ENCODE peak calls at places on chromosomes 5 and 9, in four cellular contexts. One of them, this sample, is unnamed.
A peak's percentile ranks its signal among the peaks of the same experiment; 100 is the strongest.

GRCh38 chr9:22114956-22115355 is 105.9 kb upstream of the CDKN2B start:
- DNase-seq in type B pancreatic cell: no peak
- DNase-seq in IMR-90: peak; percentile 70
- DNase-seq in stimulated activated CD4-positive, alpha-beta T cell treated with anti-CD3 and anti-CD28 coated beads, Interleukin-1b, Interleukin-23, amount 100 ng/mL, for 1 hour: no peak
- DNase-seq in this sample: no peak

GRCh38 chr5:170389250-170389902 is at the start of gene KCNMB1:
- DNase-seq in type B pancreatic cell: no peak
- DNase-seq in IMR-90: no peak
- DNase-seq in stimulated activated CD4-positive, alpha-beta T cell treated with anti-CD3 and anti-CD28 coated beads, Interleukin-1b, Interleukin-23, amount 100 ng/mL, for 1 hour: no peak
- DNase-seq in this sample: no peak

GRCh38 chr5:151671979-151672378 is 14.7 kb downstream of the SPARC start:
- DNase-seq in type B pancreatic cell: no peak
- DNase-seq in IMR-90: peak; percentile 63
- DNase-seq in stimulated activated CD4-positive, alpha-beta T cell treated with anti-CD3 and anti-CD28 coated beads, Interleukin-1b, Interleukin-23, amount 100 ng/mL, for 1 hour: no peak
- DNase-seq in this sample: no peak

GRCh38 chr9:90065851-90066250 is 461.0 kb downstream of the GADD45G start:
- DNase-seq in type B pancreatic cell: no peak
- DNase-seq in IMR-90: no peak
- DNase-seq in stimulated activated CD4-positive, alpha-beta T cell treated with anti-CD3 and anti-CD28 coated beads, Interleukin-1b, Interleukin-23, amount 100 ng/mL, for 1 hour: no peak
- DNase-seq in this sample: no peak

GRCh38 chr5:39080597-39081204 is 6.5 kb upstream of the RICTOR start:
- DNase-seq in type B pancreatic cell: no peak
- DNase-seq in IMR-90: peak; percentile 73
- DNase-seq in stimulated activated CD4-positive, alpha-beta T cell treated with anti-CD3 and anti-CD28 coated beads, Interleukin-1b, Interleukin-23, amount 100 ng/mL, for 1 hour: no peak
- DNase-seq in this sample: no peak

GRCh38 chr5:16550316-16550952 is 66.4 kb downstream of the RETREG1 start:
- DNase-seq in type B pancreatic cell: no peak
- DNase-seq in IMR-90: peak; percentile 49
- DNase-seq in stimulated activated CD4-positive, alpha-beta T cell treated with anti-CD3 and anti-CD28 coated beads, Interleukin-1b, Interleukin-23, amount 100 ng/mL, for 1 hour: no peak
- DNase-seq in this sample: peak; percentile 55

GRCh38 chr9:12544700-12545099 is 148.5 kb upstream of the TYRP1 start:
- DNase-seq in type B pancreatic cell: no peak
- DNase-seq in IMR-90: no peak
- DNase-seq in stimulated activated CD4-positive, alpha-beta T cell treated with anti-CD3 and anti-CD28 coated beads, Interleukin-1b, Interleukin-23, amount 100 ng/mL, for 1 hour: no peak
- DNase-seq in this sample: no peak

GRCh38 chr9:122234022-122234748 is 5.4 kb upstream of the LHX6 start:
- DNase-seq in type B pancreatic cell: no peak
- DNase-seq in IMR-90: no peak
- DNase-seq in stimulated activated CD4-positive, alpha-beta T cell treated with anti-CD3 and anti-CD28 coated beads, Interleukin-1b, Interleukin-23, amount 100 ng/mL, for 1 hour: no peak
- DNase-seq in this sample: no peak

GRCh38 chr9:89744255-89744648 is 139.4 kb downstream of the GADD45G start:
- DNase-seq in type B pancreatic cell: no peak
- DNase-seq in IMR-90: no peak
- DNase-seq in stimulated activated CD4-positive, alpha-beta T cell treated with anti-CD3 and anti-CD28 coated beads, Interleukin-1b, Interleukin-23, amount 100 ng/mL, for 1 hour: no peak
- DNase-seq in this sample: no peak

GRCh38 chr9:98880311-98881015 is 63.2 kb upstream of the COL15A1 start:
- DNase-seq in type B pancreatic cell: no peak
- DNase-seq in IMR-90: no peak
- DNase-seq in stimulated activated CD4-positive, alpha-beta T cell treated with anti-CD3 and anti-CD28 coated beads, Interleukin-1b, Interleukin-23, amount 100 ng/mL, for 1 hour: no peak
- DNase-seq in this sample: peak; percentile 54

GRCh38 chr5:143828710-143829109 is 16.7 kb downstream of the HMHB1 start:
- DNase-seq in type B pancreatic cell: no peak
- DNase-seq in IMR-90: no peak
- DNase-seq in stimulated activated CD4-positive, alpha-beta T cell treated with anti-CD3 and anti-CD28 coated beads, Interleukin-1b, Interleukin-23, amount 100 ng/mL, for 1 hour: no peak
- DNase-seq in this sample: no peak

GRCh38 chr5:158393457-158393856 is 534.5 kb upstream of the CLINT1 start:
- DNase-seq in type B pancreatic cell: no peak
- DNase-seq in IMR-90: no peak
- DNase-seq in stimulated activated CD4-positive, alpha-beta T cell treated with anti-CD3 and anti-CD28 coated beads, Interleukin-1b, Interleukin-23, amount 100 ng/mL, for 1 hour: no peak
- DNase-seq in this sample: no peak

GRCh38 chr5:91556-92263 is at the start of gene PLEKHG4B:
- DNase-seq in type B pancreatic cell: peak; percentile 86
- DNase-seq in IMR-90: no peak
- DNase-seq in stimulated activated CD4-positive, alpha-beta T cell treated with anti-CD3 and anti-CD28 coated beads, Interleukin-1b, Interleukin-23, amount 100 ng/mL, for 1 hour: no peak
- DNase-seq in this sample: no peak

GRCh38 chr9:136723362-136723976 is 11.1 kb downstream of the DIPK1B start:
- DNase-seq in type B pancreatic cell: no peak
- DNase-seq in IMR-90: no peak
- DNase-seq in stimulated activated CD4-positive, alpha-beta T cell treated with anti-CD3 and anti-CD28 coated beads, Interleukin-1b, Interleukin-23, amount 100 ng/mL, for 1 hour: no peak
- DNase-seq in this sample: peak; percentile 75

GRCh38 chr9:85163415-85163814 is 493.9 kb downstream of the NTRK2 start:
- DNase-seq in type B pancreatic cell: no peak
- DNase-seq in IMR-90: no peak
- DNase-seq in stimulated activated CD4-positive, alpha-beta T cell treated with anti-CD3 and anti-CD28 coated beads, Interleukin-1b, Interleukin-23, amount 100 ng/mL, for 1 hour: no peak
- DNase-seq in this sample: no peak

GRCh38 chr9:20623021-20623747 is 885 bp upstream of the MLLT3 start:
- DNase-seq in type B pancreatic cell: no peak
- DNase-seq in IMR-90: peak; percentile 0
- DNase-seq in stimulated activated CD4-positive, alpha-beta T cell treated with anti-CD3 and anti-CD28 coated beads, Interleukin-1b, Interleukin-23, amount 100 ng/mL, for 1 hour: no peak
- DNase-seq in this sample: peak; percentile 61

GRCh38 chr9:105142406-105143092 is 101.9 kb upstream of the SLC44A1 start:
- DNase-seq in type B pancreatic cell: no peak
- DNase-seq in IMR-90: peak; percentile 59
- DNase-seq in stimulated activated CD4-positive, alpha-beta T cell treated with anti-CD3 and anti-CD28 coated beads, Interleukin-1b, Interleukin-23, amount 100 ng/mL, for 1 hour: no peak
- DNase-seq in this sample: no peak

GRCh38 chr9:33620738-33621439 is 96.8 kb downstream of the ANKRD18B start:
- DNase-seq in type B pancreatic cell: no peak
- DNase-seq in IMR-90: peak; percentile 84
- DNase-seq in stimulated activated CD4-positive, alpha-beta T cell treated with anti-CD3 and anti-CD28 coated beads, Interleukin-1b, Interleukin-23, amount 100 ng/mL, for 1 hour: no peak
- DNase-seq in this sample: no peak

GRCh38 chr9:91424403-91425176 is 958 bp upstream of the NFIL3 start:
- DNase-seq in type B pancreatic cell: peak; percentile 78
- DNase-seq in IMR-90: peak; percentile 89
- DNase-seq in stimulated activated CD4-positive, alpha-beta T cell treated with anti-CD3 and anti-CD28 coated beads, Interleukin-1b, Interleukin-23, amount 100 ng/mL, for 1 hour: no peak
- DNase-seq in this sample: peak; percentile 79

GRCh38 chr5:160565376-160565775 is 143.7 kb downstream of the PTTG1 start:
- DNase-seq in type B pancreatic cell: no peak
- DNase-seq in IMR-90: no peak
- DNase-seq in stimulated activated CD4-positive, alpha-beta T cell treated with anti-CD3 and anti-CD28 coated beads, Interleukin-1b, Interleukin-23, amount 100 ng/mL, for 1 hour: no peak
- DNase-seq in this sample: no peak

GRCh38 chr5:23268136-23268535 is 239.3 kb upstream of the PRDM9 start:
- DNase-seq in type B pancreatic cell: no peak
- DNase-seq in IMR-90: no peak
- DNase-seq in stimulated activated CD4-positive, alpha-beta T cell treated with anti-CD3 and anti-CD28 coated beads, Interleukin-1b, Interleukin-23, amount 100 ng/mL, for 1 hour: no peak
- DNase-seq in this sample: no peak

GRCh38 chr5:96537386-96537785 is 104.3 kb upstream of the PCSK1 start:
- DNase-seq in type B pancreatic cell: no peak
- DNase-seq in IMR-90: peak; percentile 89
- DNase-seq in stimulated activated CD4-positive, alpha-beta T cell treated with anti-CD3 and anti-CD28 coated beads, Interleukin-1b, Interleukin-23, amount 100 ng/mL, for 1 hour: no peak
- DNase-seq in this sample: no peak

GRCh38 chr9:117744856-117745389 is 40.7 kb downstream of the TLR4 start:
- DNase-seq in type B pancreatic cell: no peak
- DNase-seq in IMR-90: no peak
- DNase-seq in stimulated activated CD4-positive, alpha-beta T cell treated with anti-CD3 and anti-CD28 coated beads, Interleukin-1b, Interleukin-23, amount 100 ng/mL, for 1 hour: no peak
- DNase-seq in this sample: no peak

GRCh38 chr5:156640751-156641241 is 209.3 kb upstream of the PPP1R2B start:
- DNase-seq in type B pancreatic cell: no peak
- DNase-seq in IMR-90: peak; percentile 44
- DNase-seq in stimulated activated CD4-positive, alpha-beta T cell treated with anti-CD3 and anti-CD28 coated beads, Interleukin-1b, Interleukin-23, amount 100 ng/mL, for 1 hour: no peak
- DNase-seq in this sample: no peak

GRCh38 chr9:95783426-95783975 is 92.0 kb upstream of the ERCC6L2 start:
- DNase-seq in type B pancreatic cell: no peak
- DNase-seq in IMR-90: peak; percentile 85
- DNase-seq in stimulated activated CD4-positive, alpha-beta T cell treated with anti-CD3 and anti-CD28 coated beads, Interleukin-1b, Interleukin-23, amount 100 ng/mL, for 1 hour: no peak
- DNase-seq in this sample: no peak

GRCh38 chr5:113022661-113023060 is 46.1 kb downstream of the DCP2 start:
- DNase-seq in type B pancreatic cell: no peak
- DNase-seq in IMR-90: peak; percentile 37
- DNase-seq in stimulated activated CD4-positive, alpha-beta T cell treated with anti-CD3 and anti-CD28 coated beads, Interleukin-1b, Interleukin-23, amount 100 ng/mL, for 1 hour: no peak
- DNase-seq in this sample: no peak

GRCh38 chr5:62948294-62948693 is 369.7 kb downstream of the LRRC70 start:
- DNase-seq in type B pancreatic cell: no peak
- DNase-seq in IMR-90: no peak
- DNase-seq in stimulated activated CD4-positive, alpha-beta T cell treated with anti-CD3 and anti-CD28 coated beads, Interleukin-1b, Interleukin-23, amount 100 ng/mL, for 1 hour: no peak
- DNase-seq in this sample: no peak

GRCh38 chr5:9927106-9927505 is 297.0 kb upstream of the TAS2R1 start:
- DNase-seq in type B pancreatic cell: no peak
- DNase-seq in IMR-90: peak; percentile 25
- DNase-seq in stimulated activated CD4-positive, alpha-beta T cell treated with anti-CD3 and anti-CD28 coated beads, Interleukin-1b, Interleukin-23, amount 100 ng/mL, for 1 hour: no peak
- DNase-seq in this sample: no peak

GRCh38 chr9:36485647-36486453 is 85.8 kb upstream of the RNF38 start:
- DNase-seq in type B pancreatic cell: no peak
- DNase-seq in IMR-90: peak; percentile 17
- DNase-seq in stimulated activated CD4-positive, alpha-beta T cell treated with anti-CD3 and anti-CD28 coated beads, Interleukin-1b, Interleukin-23, amount 100 ng/mL, for 1 hour: no peak
- DNase-seq in this sample: no peak

GRCh38 chr5:130110333-130110732 is 206.1 kb downstream of the CHSY3 start:
- DNase-seq in type B pancreatic cell: no peak
- DNase-seq in IMR-90: no peak
- DNase-seq in stimulated activated CD4-positive, alpha-beta T cell treated with anti-CD3 and anti-CD28 coated beads, Interleukin-1b, Interleukin-23, amount 100 ng/mL, for 1 hour: no peak
- DNase-seq in this sample: no peak

GRCh38 chr5:2900360-2900759 is 148.9 kb upstream of the IRX2 start:
- DNase-seq in type B pancreatic cell: no peak
- DNase-seq in IMR-90: no peak
- DNase-seq in stimulated activated CD4-positive, alpha-beta T cell treated with anti-CD3 and anti-CD28 coated beads, Interleukin-1b, Interleukin-23, amount 100 ng/mL, for 1 hour: no peak
- DNase-seq in this sample: no peak

GRCh38 chr5:61450880-61451279 is 118.8 kb downstream of the ZSWIM6 start:
- DNase-seq in type B pancreatic cell: no peak
- DNase-seq in IMR-90: peak; percentile 51
- DNase-seq in stimulated activated CD4-positive, alpha-beta T cell treated with anti-CD3 and anti-CD28 coated beads, Interleukin-1b, Interleukin-23, amount 100 ng/mL, for 1 hour: no peak
- DNase-seq in this sample: peak; percentile 32

GRCh38 chr9:82882133-82882532 is 180.8 kb downstream of the RASEF start:
- DNase-seq in type B pancreatic cell: no peak
- DNase-seq in IMR-90: peak; percentile 13
- DNase-seq in stimulated activated CD4-positive, alpha-beta T cell treated with anti-CD3 and anti-CD28 coated beads, Interleukin-1b, Interleukin-23, amount 100 ng/mL, for 1 hour: no peak
- DNase-seq in this sample: no peak